ENCODE peak calls at places on chromosomes 7 and 10, in four cellular contexts. W is kidney epithelial cell, A is endodermal cell, N is heart right ventricle. I is an unnamed sample.

GRCh38 chr7:99369767-99370353 is 4.7 kb upstream of the ARPC1B start:
- DNase-seq in W (no peak), A (no peak), N (no peak), I (no peak)

GRCh38 chr7:82472966-82473365 is 29.4 kb upstream of the CACNA2D1 start:
- DNase-seq in W (no peak), A (no peak), N (no peak), I (peak; percentile 38)

GRCh38 chr7:131224996-131225395 is 102.7 kb upstream of the MKLN1 start:
- DNase-seq in W (no peak), A (no peak), N (no peak), I (no peak)

GRCh38 chr7:828793-829561 is 3.3 kb upstream of the SUN1 start:
- DNase-seq in W (no peak), A (no peak), N (no peak), I (peak; percentile 68)

GRCh38 chr7:8221603-8222002 is 40.4 kb downstream of the ICA1 start:
- DNase-seq in W (no peak), A (peak; percentile 67), N (no peak), I (no peak)

GRCh38 chr10:56920586-56921250 is 559.7 kb upstream of the ZWINT start:
- DNase-seq in W (peak; percentile 50), A (no peak), N (no peak), I (no peak)

GRCh38 chr7:131501930-131502685 is 54.3 kb downstream of the PODXL start:
- DNase-seq in W (no peak), A (no peak), N (no peak), I (no peak)

GRCh38 chr7:36760856-36761762 is 36.8 kb upstream of the AOAH start:
- DNase-seq in W (no peak), A (no peak), N (no peak), I (no peak)

GRCh38 chr10:58517481-58518355 is 5.0 kb downstream of the BICC1 start:
- DNase-seq in W (no peak), A (no peak), N (no peak), I (no peak)

GRCh38 chr10:60314306-60314940 is 75.3 kb downstream of the ANK3 start:
- DNase-seq in W (peak; percentile 42), A (no peak), N (no peak), I (no peak)

GRCh38 chr7:78172138-78172887 is 373.7 kb downstream of the PHTF2 start:
- DNase-seq in W (no peak), A (peak; percentile 51), N (no peak), I (no peak)

GRCh38 chr7:35268953-35269352 is 15.1 kb upstream of the TBX20 start:
- DNase-seq in W (no peak), A (no peak), N (no peak), I (no peak)

GRCh38 chr10:121644501-121644900 is 46.3 kb upstream of the FGFR2 start:
- DNase-seq in W (no peak), A (no peak), N (no peak), I (no peak)

GRCh38 chr10:3761111-3761686 is 23.8 kb downstream of the KLF6 start:
- DNase-seq in W (no peak), A (peak; percentile 27), N (no peak), I (no peak)

GRCh38 chr7:18087687-18088078 is 60.0 kb upstream of the PRPS1L1 start:
- DNase-seq in W (no peak), A (peak; percentile 70), N (no peak), I (no peak)

GRCh38 chr10:12907651-12908050 is 93.9 kb downstream of the CCDC3 start:
- DNase-seq in W (no peak), A (no peak), N (peak; percentile 22), I (no peak)

GRCh38 chr10:98910048-98910447 is 325.6 kb downstream of the HPSE2 start:
- DNase-seq in W (no peak), A (no peak), N (no peak), I (no peak)

GRCh38 chr10:27819781-27820531 is 74.3 kb upstream of the MKX start:
- DNase-seq in W (peak; percentile 34), A (no peak), N (peak; percentile 55), I (peak; percentile 17)

GRCh38 chr7:70710011-70710480 is 421.9 kb upstream of the GALNT17 start:
- DNase-seq in W (peak; percentile 86), A (no peak), N (no peak), I (peak; percentile 44)

GRCh38 chr10:75404023-75404334 is 2.4 kb upstream of the ZNF503 start:
- DNase-seq in W (no peak), A (no peak), N (no peak), I (no peak)

GRCh38 chr10:75406158-75407065 is 4.8 kb upstream of the ZNF503 start:
- DNase-seq in W (no peak), A (peak; percentile 71), N (no peak), I (no peak)

GRCh38 chr10:75403144-75404022 is 1.8 kb upstream of the ZNF503 start:
- DNase-seq in W (no peak), A (peak; percentile 82), N (peak; percentile 29), I (no peak)

GRCh38 chr10:75405201-75406143 is 3.9 kb upstream of the ZNF503 start:
- DNase-seq in W (no peak), A (peak; percentile 79), N (no peak), I (no peak)

GRCh38 chr10:75404335-75405200 is 3.0 kb upstream of the ZNF503 start:
- DNase-seq in W (no peak), A (peak; percentile 84), N (peak; percentile 11), I (no peak)
- H3K4me3 ChIP-seq in W (peak overlapping the region; percentile 91), A (peak overlapping the region; percentile 87), N (peak overlapping the region; percentile 94), I (peak overlapping the region; percentile 57)

GRCh38 chr10:48943096-48943495 is 3.5 kb upstream of the LRRC18 start:
- DNase-seq in W (no peak), A (peak; percentile 19), N (no peak), I (no peak)

GRCh38 chr10:48947690-48948418 is 8.2 kb upstream of the LRRC18 start:
- DNase-seq in W (no peak), A (no peak), N (peak; percentile 24), I (no peak)

GRCh38 chr10:48944171-48944570 is 4.5 kb upstream of the LRRC18 start:
- DNase-seq in W (no peak), A (no peak), N (no peak), I (no peak)

GRCh38 chr10:48946891-48947500 is 7.4 kb upstream of the LRRC18 start:
- DNase-seq in W (no peak), A (no peak), N (no peak), I (no peak)

DNA sequence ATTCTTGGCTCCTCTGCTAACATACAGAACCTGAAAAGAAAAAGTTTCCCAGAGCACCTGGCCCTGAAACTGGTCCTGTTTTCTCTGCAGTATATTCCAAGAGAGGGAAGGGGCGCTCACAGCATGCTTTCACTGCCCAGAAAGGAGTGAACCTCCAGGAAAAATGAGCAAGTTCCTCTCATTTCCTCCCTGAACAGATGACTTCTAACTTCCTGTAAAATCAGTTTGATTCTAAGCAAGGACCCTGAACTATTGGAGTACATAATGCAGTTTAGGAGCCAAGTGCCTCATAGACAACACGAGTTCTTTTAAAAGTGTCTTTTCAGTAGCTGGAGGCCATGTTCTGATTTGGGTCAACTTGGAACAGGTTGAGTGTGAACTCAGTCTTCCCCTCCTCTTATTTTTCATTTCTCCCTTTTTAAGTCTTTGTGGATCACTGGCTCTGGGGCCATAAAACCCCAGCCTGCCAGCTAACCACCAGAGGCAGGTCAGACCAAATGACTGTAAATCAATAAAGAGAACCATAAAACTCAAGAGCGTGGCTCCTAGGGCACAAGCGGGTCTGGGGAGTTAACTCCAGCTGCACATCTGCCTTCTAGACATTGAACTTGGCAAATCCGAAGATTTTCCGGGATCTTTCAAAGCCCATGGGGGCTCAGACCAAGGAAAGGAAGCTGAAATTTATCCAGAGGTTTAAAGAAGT is 6.0 kb upstream of the LRRC18 start:
- DNase-seq in W (no peak), A (no peak), N (no peak), I (no peak)
- H3K27me3 ChIP-seq in W (no peaks in the 10 kb centered on the region), A (no peaks in the 10 kb centered on the region), N (no peaks in the 10 kb centered on the region), I (peaks cover 2% of the 10 kb centered on the region)

GRCh38 chr7:101901661-101902491 is 84.5 kb downstream of the CUX1 start:
- DNase-seq in W (no peak), A (no peak), N (no peak), I (peak; percentile 37)

GRCh38 chr7:101898019-101898575 is 80.7 kb downstream of the CUX1 start:
- DNase-seq in W (no peak), A (no peak), N (no peak), I (no peak)

GRCh38 chr7:101900103-101900502 is 82.7 kb downstream of the CUX1 start:
- DNase-seq in W (no peak), A (no peak), N (peak; percentile 66), I (peak; percentile 78)

GRCh38 chr7:101902680-101903504 is 85.5 kb downstream of the CUX1 start:
- DNase-seq in W (no peak), A (no peak), N (no peak), I (no peak)

GRCh38 chr7:101899616-101900015 is 82.2 kb downstream of the CUX1 start:
- DNase-seq in W (no peak), A (no peak), N (no peak), I (no peak)
- H3K36me3 ChIP-seq in W (no peaks in the 10 kb centered on the region), A (peaks cover 4% of the 10 kb centered on the region), N (no peaks in the 10 kb centered on the region), I (no peaks in the 10 kb centered on the region)

GRCh38 chr10:71725998-71726672 is 6.6 kb upstream of the C10orf105 start:
- DNase-seq in W (no peak), A (peak; percentile 83), N (no peak), I (no peak)
- H3K4me3 ChIP-seq in W (no peak overlapping the region), A (no peak overlapping the region), N (no peak overlapping the region), I (no peak overlapping the region)

I was measured in gastrocnemius medialis.